ENCODE peak calls at places on chromosomes 11 and 22, in seven cellular contexts. Y is left ventricle myocardium inferior, P is IMR-90, S is ovary, U is psoas muscle, O is mesendoderm, M is right lobe of liver. D is an unnamed sample. For H3K36me3 and H3K4me1, the result is how much of the 10 kb centered on the place peaks cover.

GRCh38 chr22:46634011-46634699 is 14.0 kb downstream of the GRAMD4 start:
- DNase-seq in Y (no peak), P (no peak), S (no peak), U (no peak), O (peak), M (peak), D (no peak)

GRCh38 chr11:32088117-32088941 is 2.5 kb upstream of the RCN1 start:
- DNase-seq in Y (peak), P (peak), S (peak), U (no peak), O (peak), M (peak), D (peak)

GRCh38 chr11:125357551-125357950 is 138.5 kb downstream of the FEZ1 start:
- DNase-seq in Y (no peak), P (no peak), S (no peak), U (no peak), O (no peak), M (no peak), D (no peak)

GRCh38 chr11:122852071-122852831 is 14.0 kb downstream of the CRTAM start:
- DNase-seq in Y (no peak), P (peak), S (no peak), U (no peak), O (no peak), M (no peak), D (no peak)

GRCh38 chr11:61082931-61083531 is 19.3 kb upstream of the CD5 start:
- DNase-seq in Y (no peak), P (no peak), S (no peak), U (no peak), O (no peak), M (no peak), D (no peak)

GRCh38 chr11:68213135-68213515 is at the start of gene KMT5B:
- DNase-seq in Y (peak), P (peak), S (peak), U (peak), O (no peak), M (peak), D (peak)

GRCh38 chr11:69774354-69775162 is 583 bp downstream of the FGF4 start:
- DNase-seq in Y (no peak), P (no peak), S (no peak), U (no peak), O (no peak), M (no peak), D (no peak)

GRCh38 chr11:3627291-3627690 is 14.5 kb downstream of the ART5 start:
- DNase-seq in Y (no peak), P (peak), S (no peak), U (no peak), O (peak), M (no peak), D (no peak)

GRCh38 chr11:125645871-125646270 is 20.9 kb downstream of the CHEK1 start:
- DNase-seq in Y (no peak), P (no peak), S (no peak), U (no peak), O (no peak), M (no peak), D (no peak)

GRCh38 chr22:37418627-37419369 is 8.5 kb downstream of the ELFN2 start:
- DNase-seq in Y (no peak), P (no peak), S (no peak), U (no peak), O (no peak), M (no peak), D (no peak)

GRCh38 chr11:14463623-14464022 is 36.0 kb downstream of the COPB1 start:
- DNase-seq in Y (no peak), P (no peak), S (no peak), U (no peak), O (no peak), M (no peak), D (no peak)

GRCh38 chr22:44132724-44133123 is 48.0 kb upstream of the PARVG start:
- DNase-seq in Y (no peak), P (no peak), S (no peak), U (no peak), O (peak), M (no peak), D (no peak)

GRCh38 chr11:38582151-38582550 is 1984.1 kb upstream of the RAG2 start:
- DNase-seq in Y (no peak), P (no peak), S (no peak), U (no peak), O (no peak), M (no peak), D (no peak)

GRCh38 chr22:40517631-40518030 is 118.9 kb downstream of the MRTFA start:
- DNase-seq in Y (no peak), P (no peak), S (peak), U (no peak), O (no peak), M (no peak), D (no peak)

GRCh38 chr11:10005955-10006525 is 288.0 kb downstream of the SBF2 start:
- DNase-seq in Y (no peak), P (no peak), S (no peak), U (no peak), O (no peak), M (no peak), D (no peak)

GRCh38 chr22:23458663-23459541 is 121.2 kb downstream of the IGLL1 start:
- DNase-seq in Y (no peak), P (no peak), S (no peak), U (no peak), O (no peak), M (no peak), D (no peak)

GRCh38 chr11:35463211-35463810 is 44.0 kb upstream of the SLC1A2 start:
- DNase-seq in Y (no peak), P (no peak), S (no peak), U (no peak), O (no peak), M (no peak), D (no peak)

GRCh38 chr11:128196235-128196634 is 391.1 kb downstream of the ETS1 start:
- DNase-seq in Y (no peak), P (no peak), S (no peak), U (no peak), O (no peak), M (no peak), D (no peak)

GRCh38 chr11:124633355-124633754 is 10.7 kb downstream of the TBRG1 start:
- DNase-seq in Y (no peak), P (peak), S (no peak), U (no peak), O (no peak), M (no peak), D (no peak)

GRCh38 chr11:62575837-62576236 is 2.1 kb upstream of the EEF1G start:
- DNase-seq in Y (no peak), P (no peak), S (no peak), U (no peak), O (no peak), M (no peak), D (no peak)

GRCh38 chr11:8352090-8352489 is 88.4 kb upstream of the LMO1 start:
- DNase-seq in Y (no peak), P (no peak), S (no peak), U (no peak), O (no peak), M (no peak), D (no peak)

DNA sequence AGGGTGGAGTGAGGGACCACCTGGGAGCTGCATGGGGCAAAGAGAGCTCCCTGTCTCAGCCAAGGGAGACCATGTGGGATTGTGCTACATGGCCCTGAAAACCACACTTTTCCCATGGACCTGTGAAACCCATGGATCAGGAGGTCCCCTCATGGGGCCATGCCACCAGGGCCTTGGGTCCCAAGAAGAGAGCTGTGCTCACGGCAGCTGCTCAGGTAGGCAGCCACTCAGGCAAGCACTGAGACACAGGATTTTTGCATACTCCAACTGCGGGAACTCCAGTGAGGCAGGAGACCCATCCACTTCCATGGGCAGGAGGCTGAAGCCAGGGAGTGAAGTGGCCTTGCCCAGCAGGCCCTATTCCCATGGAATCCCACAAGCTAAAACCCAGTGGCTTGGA is 190.0 kb downstream of the KCNA4 start:
- DNase-seq in Y (no peak), P (no peak), S (no peak), U (no peak), O (no peak), M (no peak), D (no peak)
- H3K36me3 ChIP-seq in Y (under half), P (under half), S (under half), U (under half), O (under half), M (under half), D (under half)

DNA sequence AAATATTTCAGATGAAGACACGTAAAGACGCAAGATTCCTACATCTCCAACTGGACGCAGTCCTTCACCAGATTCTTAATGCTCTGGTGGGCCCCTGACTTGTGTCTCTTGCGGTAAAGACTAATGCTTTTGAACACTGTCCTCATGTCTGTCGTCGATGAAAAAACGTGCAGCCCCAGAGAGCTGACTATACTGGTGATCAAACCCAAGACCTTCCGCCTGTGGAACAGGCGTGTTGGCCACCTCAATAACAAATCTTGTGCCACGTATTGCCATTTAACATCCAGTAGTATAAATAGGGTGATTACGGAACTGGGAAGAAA is 45.5 kb downstream of the OR4D9 start:
- DNase-seq in Y (no peak), P (no peak), S (no peak), U (no peak), O (no peak), M (no peak), D (no peak)
- H3K4me3 ChIP-seq in Y (peak), P (peak), S (no peak), U (peak), O (no peak), M (no peak), D (no peak)

DNA sequence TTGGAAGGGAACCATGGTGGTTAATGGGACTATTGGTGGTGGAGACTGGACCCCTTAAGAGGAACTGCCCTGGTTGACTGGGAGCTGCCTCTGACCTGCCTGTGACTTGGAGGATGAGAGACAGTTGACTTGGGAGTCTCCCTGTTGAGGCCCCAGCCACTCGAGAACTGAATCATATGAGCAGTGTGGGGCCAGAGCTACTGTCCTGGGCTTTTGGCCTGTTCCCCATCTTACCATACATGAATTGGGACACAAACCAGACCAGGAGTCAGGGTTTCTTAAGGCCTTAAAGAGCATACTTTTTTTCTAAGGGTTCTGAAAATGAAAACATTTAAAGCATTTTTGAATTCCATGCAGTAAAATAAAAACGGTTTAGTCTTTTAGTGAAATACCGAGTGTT is 92.8 kb downstream of the TEAD1 start:
- DNase-seq in Y (no peak), P (no peak), S (no peak), U (no peak), O (no peak), M (no peak), D (no peak)
- H3K4me1 ChIP-seq in Y (half or more), P (under half), S (under half), U (half or more), O (under half), M (under half), D (under half)

DNA sequence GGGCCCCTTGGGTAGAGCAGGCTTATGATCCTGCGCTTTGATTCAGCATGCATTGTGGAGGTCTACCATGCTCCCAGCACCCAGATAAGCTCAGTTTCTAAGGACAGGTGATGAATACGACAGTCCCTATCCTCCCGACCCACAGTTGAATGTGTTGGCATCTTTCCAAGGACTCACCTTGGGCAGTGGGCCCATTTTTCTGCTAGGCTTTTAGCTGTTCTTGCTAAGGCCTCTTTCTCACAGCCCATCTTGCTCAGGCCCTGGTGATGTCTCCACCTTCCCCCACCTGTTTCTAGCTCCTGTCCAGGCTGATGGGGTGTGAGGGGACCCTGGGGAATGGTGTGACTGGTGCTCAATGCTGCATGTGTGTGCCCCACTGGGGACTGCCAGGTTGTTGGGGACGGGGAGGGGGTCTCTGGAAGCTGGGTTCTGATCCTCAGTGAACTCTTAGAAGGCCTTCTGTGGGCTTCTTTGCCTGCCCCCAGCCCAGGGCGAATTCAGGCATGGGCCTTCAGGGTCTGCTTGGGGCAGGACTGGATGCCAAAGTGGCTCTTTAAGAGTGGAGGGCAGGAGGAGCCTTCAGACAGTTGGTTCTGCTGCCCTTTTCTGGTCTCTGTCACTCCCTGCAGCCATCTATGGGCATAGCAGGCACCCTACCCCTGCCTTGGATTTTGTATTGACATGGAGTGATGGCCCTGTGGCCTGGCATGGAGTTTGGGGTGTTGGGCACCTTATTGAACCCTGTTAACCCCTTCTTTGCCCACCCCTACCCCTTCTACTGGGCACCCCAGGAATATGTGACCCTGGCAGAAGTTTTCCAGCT is 33.1 kb downstream of the PHLDB1 start:
- DNase-seq in Y (no peak), P (no peak), S (no peak), U (no peak), O (no peak), M (no peak), D (peak)
- H3K36me3 ChIP-seq in Y (half or more), P (half or more), S (under half), U (under half), O (under half), M (under half), D (under half)

GRCh38 chr11:63917685-63918523 is 940 bp upstream of the RCOR2 start:
- DNase-seq in Y (peak), P (no peak), S (peak), U (peak), O (peak), M (no peak), D (peak)

GRCh38 chr11:63920870-63921417 is 4.0 kb upstream of the RCOR2 start:
- DNase-seq in Y (no peak), P (no peak), S (no peak), U (peak), O (peak), M (no peak), D (no peak)

GRCh38 chr11:63918576-63919171 is 1.7 kb upstream of the RCOR2 start:
- DNase-seq in Y (no peak), P (no peak), S (no peak), U (peak), O (peak), M (no peak), D (no peak)

GRCh38 chr11:63920126-63920869 is 3.3 kb upstream of the RCOR2 start:
- DNase-seq in Y (peak), P (no peak), S (peak), U (peak), O (peak), M (no peak), D (peak)

DNA sequence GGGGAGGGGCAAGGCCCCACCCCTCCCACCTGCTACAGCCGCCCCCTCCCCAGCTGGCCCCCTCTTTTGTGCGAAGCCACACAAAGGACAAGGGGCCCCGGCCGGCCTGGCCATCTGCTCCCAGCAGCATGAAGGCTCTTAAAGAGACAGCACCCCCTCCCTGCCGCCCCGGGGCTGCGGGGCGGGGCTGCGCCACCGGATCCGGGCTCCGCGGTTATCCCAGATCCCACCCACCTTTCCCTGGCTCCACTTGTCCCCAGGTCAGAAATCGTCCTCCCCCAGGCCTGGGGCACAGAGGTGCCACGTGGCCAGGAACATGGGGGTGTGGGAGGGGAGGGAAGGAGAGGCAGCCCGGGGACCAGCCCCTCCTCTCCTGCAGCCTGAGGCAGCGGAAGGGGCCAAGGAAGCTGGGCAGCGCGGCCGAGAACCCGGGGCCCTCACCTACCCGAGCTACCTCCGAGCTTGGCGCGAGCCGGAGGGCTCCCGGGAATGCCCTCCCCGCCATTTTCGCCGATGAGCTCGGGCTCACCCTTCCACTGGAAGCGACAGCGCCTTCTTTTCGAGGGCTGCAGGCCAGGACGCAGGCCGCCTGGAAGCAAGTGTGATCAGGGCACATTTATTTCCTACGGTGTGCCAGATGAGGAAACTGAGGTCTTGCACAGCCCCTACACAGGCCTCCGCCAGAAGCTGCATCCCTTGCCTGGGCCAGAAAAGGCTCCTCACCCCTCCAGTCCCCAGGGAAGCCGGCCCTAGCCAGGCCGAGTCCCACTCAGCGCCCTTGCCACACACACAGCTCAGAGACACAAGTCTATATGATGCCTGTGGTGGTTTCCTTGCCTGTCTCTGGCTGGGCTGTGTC is 2.5 kb upstream of the RCOR2 start:
- DNase-seq in Y (peak), P (no peak), S (peak), U (peak), O (peak), M (no peak), D (peak)
- H3K4me3 ChIP-seq in Y (peak), P (no peak), S (no peak), U (peak), O (no peak), M (no peak), D (no peak)

GRCh38 chr11:72069787-72070251 is 10.5 kb downstream of the NUMA1 start:
- DNase-seq in Y (peak), P (peak), S (peak), U (peak), O (peak), M (peak), D (peak)

GRCh38 chr11:72067676-72068075 is 12.7 kb downstream of the NUMA1 start:
- DNase-seq in Y (no peak), P (no peak), S (no peak), U (no peak), O (no peak), M (no peak), D (no peak)

GRCh38 chr11:72070486-72070885 is 9.9 kb downstream of the NUMA1 start:
- DNase-seq in Y (no peak), P (no peak), S (no peak), U (no peak), O (no peak), M (no peak), D (no peak)

GRCh38 chr11:72067266-72067665 is 13.1 kb downstream of the NUMA1 start:
- DNase-seq in Y (no peak), P (no peak), S (no peak), U (no peak), O (no peak), M (no peak), D (no peak)

GRCh38 chr11:72069200-72069599 is 11.1 kb downstream of the NUMA1 start:
- DNase-seq in Y (no peak), P (no peak), S (no peak), U (no peak), O (no peak), M (no peak), D (no peak)
- H3K4me1 ChIP-seq in Y (half or more), P (under half), S (under half), U (under half), O (under half), M (under half), D (under half)

GRCh38 chr11:46665356-46665755 is 35.1 kb downstream of the ARHGAP1 start:
- DNase-seq in Y (no peak), P (no peak), S (no peak), U (no peak), O (no peak), M (no peak), D (no peak)

GRCh38 chr11:46666516-46666915 is 33.9 kb downstream of the ARHGAP1 start:
- DNase-seq in Y (peak), P (no peak), S (no peak), U (no peak), O (no peak), M (no peak), D (no peak)

GRCh38 chr11:46664612-46665011 is 35.8 kb downstream of the ARHGAP1 start:
- DNase-seq in Y (no peak), P (no peak), S (no peak), U (no peak), O (peak), M (no peak), D (no peak)

GRCh38 chr11:46661836-46662235 is 38.6 kb downstream of the ARHGAP1 start:
- DNase-seq in Y (no peak), P (no peak), S (no peak), U (no peak), O (no peak), M (no peak), D (no peak)

DNA sequence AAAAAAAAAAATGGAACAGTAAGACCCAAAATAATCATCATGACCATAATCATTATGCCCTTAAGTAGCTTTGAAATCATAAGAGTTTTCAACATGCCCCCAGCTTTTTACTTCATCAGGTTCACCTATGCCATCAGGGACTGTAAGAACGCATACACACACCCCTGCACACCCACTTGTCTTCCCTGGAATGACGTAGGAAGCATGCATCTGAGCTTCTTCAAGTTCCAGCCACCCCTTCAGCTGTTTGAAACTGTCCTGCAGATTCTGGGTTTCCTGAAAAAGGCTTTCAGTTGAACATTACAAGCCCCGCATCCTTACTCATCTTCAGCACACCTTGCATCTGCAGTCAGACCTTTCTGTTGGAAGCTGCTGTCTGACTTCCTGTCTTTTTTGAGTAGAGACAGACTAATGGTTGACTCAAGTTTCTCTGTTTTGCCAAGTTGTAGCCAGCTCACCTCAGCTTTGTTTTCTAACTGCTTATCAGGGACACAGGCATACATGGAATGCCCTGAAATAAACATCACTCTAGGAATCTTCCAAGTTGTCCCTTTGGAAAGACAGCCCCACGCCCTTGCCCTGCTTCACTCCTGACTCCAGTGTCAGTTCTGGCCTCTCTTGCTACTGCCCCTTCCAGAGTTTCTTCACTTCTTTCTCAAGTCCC is 37.0 kb downstream of the ARHGAP1 start:
- DNase-seq in Y (no peak), P (peak), S (no peak), U (no peak), O (no peak), M (no peak), D (no peak)
- H3K36me3 ChIP-seq in Y (half or more), P (under half), S (under half), U (under half), O (under half), M (under half), D (under half)

D was measured in body of pancreas.